ENCODE peak calls at places on chromosomes 11 and 22, in eight cellular contexts. N, M, U, B, S, E, R and W are unnamed samples.

GRCh38 chr22:22720201-22720723 is 75.8 kb downstream of the GGTLC2 start:
- DNase-seq in U (no peak), R (no peak), B (no peak), N (no peak), E (peak), S (peak), M (no peak), W (peak)

GRCh38 chr11:5504403-5504891 is 5.3 kb downstream of the UBQLN3 start:
- DNase-seq in B (no peak), N (no peak), M (no peak), S (no peak), R (no peak), U (no peak), E (no peak), W (no peak)

GRCh38 chr11:41522391-41522790 is 62.9 kb upstream of the LRRC4C start:
- DNase-seq in N (no peak), R (no peak), B (no peak), U (no peak), M (no peak), E (no peak), S (no peak), W (no peak)

GRCh38 chr11:68750197-68750987 is 928 bp downstream of the TESMIN start:
- DNase-seq in E (peak), B (no peak), S (no peak), M (no peak), N (peak), U (no peak), R (peak), W (peak)

GRCh38 chr11:27234043-27234668 is 128.9 kb downstream of the CCDC34 start:
- DNase-seq in E (peak), B (no peak), R (no peak), S (peak), U (no peak), N (peak), M (no peak), W (no peak)

GRCh38 chr22:36853407-36854099 is 7.3 kb upstream of the NCF4 start:
- DNase-seq in S (peak), M (peak), U (no peak), N (peak), E (peak), B (peak), R (peak), W (peak)

GRCh38 chr11:70415642-70416395 is 17.5 kb downstream of the CTTN start:
- DNase-seq in E (no peak), S (no peak), R (no peak), N (no peak), M (no peak), B (no peak), U (no peak), W (no peak)

GRCh38 chr11:32888805-32889204 is 3.8 kb upstream of the QSER1 start:
- DNase-seq in S (no peak), M (no peak), U (no peak), B (no peak), E (no peak), R (no peak), N (no peak), W (no peak)

GRCh38 chr22:50247748-50248147 is 2.9 kb upstream of the TUBGCP6 start:
- DNase-seq in M (no peak), B (peak), R (no peak), U (no peak), E (peak), S (peak), N (no peak), W (peak)

DNA sequence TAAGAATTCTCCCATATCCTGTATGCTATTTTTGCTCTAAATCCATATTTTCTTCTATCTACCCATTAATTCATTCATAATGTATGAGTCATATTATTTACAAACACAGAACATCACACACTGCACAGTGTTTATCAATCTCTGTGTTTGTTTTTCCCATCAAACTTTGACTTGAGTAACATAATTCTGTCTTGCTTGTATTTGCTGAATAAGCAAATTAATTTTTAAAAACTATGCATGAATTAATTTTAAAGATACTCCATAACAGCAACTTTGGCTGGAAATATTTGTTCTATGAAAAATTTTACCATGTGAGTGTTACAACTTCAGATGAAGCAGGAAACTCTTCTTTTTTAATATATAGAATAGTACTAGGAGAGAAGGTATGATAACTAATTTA is 275.6 kb downstream of the GRM5 start:
- DNase-seq in U (no peak), N (no peak), E (no peak), B (no peak), M (no peak), S (no peak), R (no peak), W (no peak)
- TF ChIP-seq CTCF in U (no peak), N (no peak), E (no peak), B (no peak), M (no peak), S (no peak), R (no peak), W (no peak)

GRCh38 chr11:8002676-8003075 is 15.5 kb downstream of the EIF3F start:
- DNase-seq in N (no peak), S (no peak), E (no peak), B (no peak), U (no peak), M (no peak), R (no peak), W (no peak)

GRCh38 chr11:8005556-8005955 is 18.4 kb downstream of the EIF3F start:
- DNase-seq in N (no peak), S (no peak), B (no peak), M (no peak), E (no peak), R (no peak), U (no peak), W (no peak)

GRCh38 chr11:8003187-8003586 is 16.1 kb downstream of the EIF3F start:
- DNase-seq in E (no peak), B (no peak), S (no peak), R (no peak), N (no peak), M (no peak), U (no peak), W (no peak)

GRCh38 chr11:8006349-8006977 is 19.3 kb downstream of the EIF3F start:
- DNase-seq in E (peak), B (peak), R (no peak), S (peak), N (no peak), M (peak), U (peak), W (peak)

GRCh38 chr11:8004008-8004407 is 16.9 kb downstream of the EIF3F start:
- DNase-seq in N (no peak), M (no peak), U (no peak), S (no peak), R (no peak), E (no peak), B (no peak), W (no peak)
- H3K27ac ChIP-seq in N (no peak), M (no peak), U (no peak), S (no peak), R (no peak), E (no peak), B (no peak), W (no peak)

GRCh38 chr11:115928811-115929210 is 424.6 kb upstream of the CADM1 start:
- DNase-seq in B (no peak), S (no peak), M (no peak), R (no peak), U (no peak), N (no peak), E (no peak), W (no peak)
- TF ChIP-seq CTCF in B (no peak), S (no peak), M (no peak), R (no peak), U (no peak), N (no peak), E (no peak), W (no peak)

GRCh38 chr11:1542267-1542666 is 29.8 kb downstream of the DUSP8 start:
- DNase-seq in S (no peak), E (peak), N (no peak), M (no peak), B (no peak), R (no peak), U (no peak), W (no peak)

GRCh38 chr11:1544536-1544935 is 27.5 kb downstream of the DUSP8 start:
- DNase-seq in U (no peak), B (no peak), M (no peak), S (no peak), R (no peak), E (no peak), N (no peak), W (no peak)

GRCh38 chr11:1540074-1540473 is 32.0 kb downstream of the DUSP8 start:
- DNase-seq in E (no peak), M (no peak), U (no peak), R (no peak), S (no peak), N (no peak), B (no peak), W (no peak)

GRCh38 chr11:1543606-1544263 is 28.3 kb downstream of the DUSP8 start:
- DNase-seq in S (no peak), U (no peak), B (no peak), N (no peak), R (no peak), E (no peak), M (no peak), W (no peak)

GRCh38 chr11:1541474-1542204 is 30.4 kb downstream of the DUSP8 start:
- DNase-seq in M (no peak), U (no peak), R (no peak), S (no peak), E (no peak), N (no peak), B (peak), W (no peak)
- H3K27ac ChIP-seq in M (no peak), U (no peak), R (no peak), S (no peak), E (no peak), N (no peak), B (peak), W (no peak)

GRCh38 chr22:18987765-18988164 is 51.7 kb upstream of the PRODH start:
- DNase-seq in N (no peak), B (peak), M (peak), E (no peak), U (no peak), S (no peak), R (no peak), W (no peak)
- TF ChIP-seq CTCF in N (peak), B (peak), M (peak), E (peak), U (no peak), S (no peak), R (no peak), W (no peak)

GRCh38 chr11:102179366-102179765 is 69.1 kb downstream of the YAP1 start:
- DNase-seq in M (no peak), R (no peak), U (no peak), B (no peak), S (no peak), E (no peak), N (no peak), W (no peak)
- H3K27ac ChIP-seq in M (no peak), R (peak), U (peak), B (no peak), S (no peak), E (peak), N (no peak), W (no peak)